ENCODE peak calls at places on chromosomes 5 and 9, in seven cellular contexts. P is right lobe of liver, L is hepatocyte, C is choroid plexus epithelial cell, H is GM10248, Y is transverse colon, X is fibroblast of pulmonary artery. K is an unnamed sample.
A peak's percentile ranks its signal among the peaks of the same experiment; 100 is the strongest.

GRCh38 chr5:7078901-7079300 is 317.0 kb upstream of the ADCY2 start:
- DNase-seq in P (no peak), L (peak; percentile 42), C (no peak), H (no peak), Y (no peak), X (no peak), K (no peak)

GRCh38 chr9:121604654-121605053 is 46.8 kb upstream of the DAB2IP start:
- DNase-seq in P (no peak), L (no peak), C (no peak), H (no peak), Y (no peak), X (no peak), K (no peak)

GRCh38 chr9:6955251-6955921 is 197.6 kb downstream of the KDM4C start:
- DNase-seq in P (no peak), L (peak; percentile 14), C (peak; percentile 77), H (peak; percentile 23), Y (no peak), X (peak; percentile 78), K (peak; percentile 86)

GRCh38 chr9:116355153-116355827 is 201.7 kb downstream of the PAPPA start:
- DNase-seq in P (no peak), L (peak; percentile 19), C (peak; percentile 58), H (no peak), Y (no peak), X (peak; percentile 87), K (peak; percentile 63)

GRCh38 chr5:157100140-157100679 is 8.6 kb downstream of the HAVCR2 start:
- DNase-seq in P (no peak), L (no peak), C (peak; percentile 28), H (no peak), Y (no peak), X (peak; percentile 11), K (peak; percentile 22)

GRCh38 chr5:123438902-123439301 is 15.7 kb upstream of the CEP120 start:
- DNase-seq in P (no peak), L (no peak), C (no peak), H (no peak), Y (peak; percentile 60), X (no peak), K (no peak)

GRCh38 chr5:157473383-157474370 is 13.7 kb downstream of the NIPAL4 start:
- DNase-seq in P (no peak), L (no peak), C (peak; percentile 34), H (no peak), Y (no peak), X (peak; percentile 26), K (peak; percentile 70)

GRCh38 chr5:177304392-177305119 is 957 bp downstream of the PRELID1 start:
- DNase-seq in P (no peak), L (peak; percentile 75), C (no peak), H (no peak), Y (peak; percentile 75), X (no peak), K (no peak)

GRCh38 chr5:13359326-13359725 is 585.2 kb downstream of the DNAH5 start:
- DNase-seq in P (no peak), L (no peak), C (peak; percentile 7), H (no peak), Y (no peak), X (peak; percentile 1), K (peak; percentile 77)

GRCh38 chr9:125525846-125526619 is 181.0 kb downstream of the MAPKAP1 start:
- DNase-seq in P (no peak), L (no peak), C (peak; percentile 50), H (no peak), Y (no peak), X (peak; percentile 86), K (peak; percentile 72)

GRCh38 chr9:69797680-69798079 is 22.9 kb upstream of the CFAP95 start:
- DNase-seq in P (no peak), L (no peak), C (no peak), H (no peak), Y (no peak), X (no peak), K (no peak)

GRCh38 chr5:56273376-56274005 is 40.4 kb upstream of the ANKRD55 start:
- DNase-seq in P (no peak), L (no peak), C (no peak), H (no peak), Y (no peak), X (no peak), K (no peak)

GRCh38 chr5:61802456-61802855 is 470.4 kb downstream of the ZSWIM6 start:
- DNase-seq in P (no peak), L (no peak), C (no peak), H (no peak), Y (no peak), X (no peak), K (no peak)

GRCh38 chr5:61159841-61160240 is 2.4 kb downstream of the SMIM15 start:
- DNase-seq in P (no peak), L (no peak), C (peak; percentile 74), H (no peak), Y (no peak), X (peak; percentile 30), K (no peak)

GRCh38 chr5:126912607-126913006 is 117.8 kb downstream of the MARCHF3 start:
- DNase-seq in P (no peak), L (no peak), C (peak; percentile 13), H (no peak), Y (no peak), X (no peak), K (peak; percentile 31)

GRCh38 chr9:120655005-120655622 is 59.2 kb downstream of the MEGF9 start:
- DNase-seq in P (no peak), L (no peak), C (peak; percentile 46), H (no peak), Y (no peak), X (peak; percentile 26), K (peak; percentile 56)

GRCh38 chr9:130766031-130766903 is 68.8 kb upstream of the ABL1 start:
- DNase-seq in P (no peak), L (no peak), C (no peak), H (peak; percentile 24), Y (peak; percentile 55), X (no peak), K (peak; percentile 71)

GRCh38 chr9:98134702-98135557 is 15.9 kb upstream of the TRIM14 start:
- DNase-seq in P (no peak), L (no peak), C (no peak), H (no peak), Y (peak; percentile 2), X (no peak), K (no peak)

GRCh38 chr9:19875291-19875910 is 86.6 kb upstream of the SLC24A2 start:
- DNase-seq in P (no peak), L (no peak), C (peak; percentile 20), H (no peak), Y (no peak), X (peak; percentile 4), K (no peak)

GRCh38 chr5:24110019-24110615 is 534.7 kb downstream of the CDH10 start:
- DNase-seq in P (no peak), L (peak; percentile 18), C (peak; percentile 26), H (no peak), Y (no peak), X (peak; percentile 31), K (peak; percentile 1)
- TF ChIP-seq CTCF in P (peak; percentile 65), L (peak; percentile 70), C (peak; percentile 33), H (peak; percentile 33), Y (no peak), X (peak; percentile 43), K (peak; percentile 32)

DNA sequence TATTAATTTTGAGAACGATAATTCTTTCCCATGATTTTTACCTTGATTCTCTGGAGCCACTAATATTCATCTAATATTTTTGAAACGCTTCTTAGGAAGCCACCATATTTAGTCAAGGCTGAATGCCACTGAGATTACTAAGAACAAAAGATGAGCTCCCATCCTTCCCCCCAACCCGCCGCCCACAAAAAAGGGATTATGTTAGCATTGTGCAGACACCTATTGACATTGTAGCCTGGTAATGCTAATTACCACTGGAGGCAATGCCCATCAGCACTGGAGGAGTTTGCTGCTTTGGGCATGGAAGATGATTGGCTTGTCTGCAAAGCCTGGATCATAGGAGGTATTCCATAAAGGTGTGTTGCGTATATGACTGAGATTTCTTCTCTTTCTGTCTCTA is 739.1 kb upstream of the WWC1 start:
- DNase-seq in P (no peak), L (no peak), C (no peak), H (no peak), Y (no peak), X (no peak), K (no peak)
- TF ChIP-seq CTCF in P (no peak), L (no peak), C (no peak), H (no peak), Y (no peak), X (no peak), K (no peak)

DNA sequence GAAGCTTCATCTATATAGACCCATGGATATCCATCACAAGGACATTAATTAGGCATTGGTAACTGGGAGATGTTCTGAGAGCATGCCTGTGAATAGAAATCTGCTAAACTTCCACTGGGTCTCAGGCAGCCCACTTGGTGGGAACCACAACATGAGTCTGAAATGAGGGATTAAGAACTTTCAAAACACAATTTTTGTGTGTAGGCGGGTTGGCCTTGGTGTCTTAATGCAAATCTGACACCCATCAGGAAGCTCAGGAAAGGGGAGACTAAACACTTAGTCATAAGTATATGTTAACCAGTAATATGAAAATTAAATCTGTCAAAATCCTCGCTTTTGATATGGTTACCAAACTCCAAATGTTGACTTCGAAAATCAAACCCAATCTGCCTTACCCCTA is 113.2 kb downstream of the FANCC start:
- DNase-seq in P (no peak), L (no peak), C (no peak), H (no peak), Y (no peak), X (no peak), K (no peak)
- TF ChIP-seq CTCF in P (no peak), L (no peak), C (no peak), H (no peak), Y (no peak), X (no peak), K (no peak)

DNA sequence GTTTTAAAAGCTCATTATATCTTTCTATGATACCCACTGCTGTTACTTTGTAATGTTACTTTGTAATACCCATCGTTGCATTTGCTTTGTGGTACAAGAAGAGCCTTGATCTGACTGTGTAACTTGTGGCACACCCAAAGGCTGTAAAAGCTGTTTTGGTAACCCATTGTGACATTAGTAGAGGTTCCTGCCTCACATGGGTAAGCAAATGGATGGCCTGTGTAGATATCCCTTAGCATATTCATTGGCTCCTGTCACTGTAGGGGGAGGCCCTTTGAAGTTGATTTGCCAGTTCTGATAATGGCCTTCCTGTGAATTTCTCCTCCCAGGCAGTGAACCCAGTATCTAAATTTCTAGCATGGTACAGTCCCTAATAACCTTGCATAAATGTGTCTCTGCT is 15.7 kb downstream of the CDK20 start:
- DNase-seq in P (no peak), L (no peak), C (no peak), H (no peak), Y (no peak), X (no peak), K (no peak)
- TF ChIP-seq CTCF in P (no peak), L (no peak), C (no peak), H (no peak), Y (no peak), X (no peak), K (no peak)

GRCh38 chr5:154421868-154422267 is 23.9 kb upstream of the SAP30L start:
- DNase-seq in P (no peak), L (no peak), C (peak; percentile 22), H (no peak), Y (no peak), X (peak; percentile 33), K (no peak)
- TF ChIP-seq CTCF in P (peak; percentile 34), L (peak; percentile 28), C (peak; percentile 67), H (peak; percentile 43), Y (no peak), X (peak; percentile 54), K (peak; percentile 23)

K was measured in astrocyte.